ENCODE peak calls at places on chromosomes 2 and 18, in seven cellular contexts. N is mesendoderm, O is mesenchymal stem cell, C is H9, H is IMR-90, M is H1, F is trophoblast cell. P is an unnamed sample.
A peak's percentile ranks its signal among the peaks of the same experiment; 100 is the strongest.

GRCh38 chr2:188580738-188581137 is 289.1 kb downstream of the GULP1 start:
- DNase-seq in N (no peak), O (no peak), C (no peak), H (no peak), M (no peak), F (peak; percentile 29), P (no peak)

GRCh38 chr2:64704161-64704560 is 50.4 kb upstream of the SERTAD2 start:
- DNase-seq in N (no peak), O (no peak), C (no peak), H (no peak), M (no peak), F (no peak), P (no peak)

GRCh38 chr2:36800381-36800780 is 103.9 kb downstream of the VIT start:
- DNase-seq in N (no peak), O (no peak), C (no peak), H (no peak), M (no peak), F (no peak), P (no peak)

GRCh38 chr2:96799623-96799935 is 16.5 kb upstream of the CNNM3 start:
- DNase-seq in N (no peak), O (no peak), C (no peak), H (no peak), M (no peak), F (no peak), P (no peak)

GRCh38 chr2:181183878-181184553 is 203.6 kb downstream of the UBE2E3 start:
- DNase-seq in N (no peak), O (peak; percentile 16), C (no peak), H (no peak), M (no peak), F (no peak), P (no peak)

GRCh38 chr2:63124850-63125249 is 74.2 kb downstream of the OTX1 start:
- DNase-seq in N (no peak), O (no peak), C (no peak), H (no peak), M (no peak), F (no peak), P (no peak)

GRCh38 chr2:74658516-74658915 is 4.5 kb downstream of the SEMA4F start:
- DNase-seq in N (no peak), O (peak; percentile 14), C (no peak), H (peak; percentile 91), M (no peak), F (no peak), P (no peak)

GRCh38 chr18:1846640-1847039 is 724.7 kb downstream of the METTL4 start:
- DNase-seq in N (no peak), O (no peak), C (no peak), H (no peak), M (no peak), F (no peak), P (no peak)

GRCh38 chr18:3863006-3863405 is 413.0 kb downstream of the TGIF1 start:
- DNase-seq in N (no peak), O (no peak), C (no peak), H (no peak), M (no peak), F (no peak), P (no peak)

GRCh38 chr2:65053199-65053598 is 3.0 kb upstream of the CEP68 start:
- DNase-seq in N (no peak), O (no peak), C (no peak), H (no peak), M (no peak), F (no peak), P (no peak)

GRCh38 chr2:241863021-241863954 is 4.6 kb upstream of the PDCD1 start:
- DNase-seq in N (no peak), O (no peak), C (no peak), H (peak; percentile 55), M (no peak), F (peak; percentile 27), P (no peak)

GRCh38 chr2:26394694-26395093 is 7.0 kb upstream of the DRC1 start:
- DNase-seq in N (no peak), O (no peak), C (no peak), H (peak; percentile 12), M (no peak), F (no peak), P (no peak)

GRCh38 chr2:241636983-241637232 is at the start of gene THAP4:
- DNase-seq in N (no peak), O (no peak), C (no peak), H (no peak), M (no peak), F (peak; percentile 76), P (no peak)

GRCh38 chr2:70957838-70958237 is 20.6 kb upstream of the ANKRD53 start:
- DNase-seq in N (no peak), O (no peak), C (peak; percentile 20), H (no peak), M (peak; percentile 37), F (no peak), P (no peak)

GRCh38 chr2:177622516-177622915 is 229.9 kb downstream of the AGPS start:
- DNase-seq in N (peak; percentile 56), O (no peak), C (peak; percentile 67), H (no peak), M (no peak), F (peak; percentile 8), P (no peak)
- H2BK5ac ChIP-seq in N (no peak overlapping the region), O (no peak overlapping the region), C (no peak overlapping the region), H (no peak overlapping the region), M (no peak overlapping the region), F (no peak overlapping the region), P (no peak overlapping the region)

DNA sequence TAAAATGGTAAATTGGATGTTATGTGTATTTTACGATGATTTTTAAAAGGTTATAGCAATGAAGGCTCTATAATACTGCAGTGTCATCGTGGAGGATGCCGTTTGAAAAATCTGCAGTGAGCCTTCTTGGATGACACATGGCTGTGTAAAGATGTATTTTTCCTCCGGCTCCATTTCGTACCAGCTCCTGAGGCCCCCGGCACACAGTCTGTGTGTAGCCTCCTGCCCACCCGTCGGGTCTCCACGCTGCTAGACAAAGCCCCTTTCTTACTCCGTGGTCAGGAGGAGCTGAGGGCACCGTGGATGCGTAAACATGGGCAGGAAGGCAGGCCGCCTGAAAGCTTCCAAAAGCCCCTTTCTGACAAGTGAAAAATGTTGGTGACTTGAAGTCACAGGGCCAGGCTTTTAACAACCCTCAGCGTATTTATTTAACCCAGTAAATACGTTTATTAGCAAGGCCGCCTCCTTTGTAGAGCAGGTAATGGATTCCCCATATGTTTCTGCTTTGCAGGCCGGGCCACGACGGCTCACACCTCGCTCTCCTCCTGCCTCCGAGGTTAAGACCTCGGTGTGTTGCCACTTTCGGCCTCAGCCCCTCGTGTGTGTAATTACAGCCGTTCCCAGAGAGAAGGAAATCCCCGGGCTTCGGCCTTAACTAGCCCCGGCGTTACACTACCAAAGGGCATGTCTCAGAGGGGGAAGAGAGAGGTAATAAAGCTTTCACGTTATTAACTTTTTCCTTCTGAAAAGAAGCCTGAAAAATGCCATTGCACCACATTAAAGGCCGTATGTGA is 72.8 kb downstream of the DDX1 start:
- DNase-seq in N (no peak), O (no peak), C (no peak), H (no peak), M (no peak), F (no peak), P (no peak)
- H4K8ac ChIP-seq in N (no peak overlapping the region), O (no peak overlapping the region), C (no peak overlapping the region), H (no peak overlapping the region), M (peak overlapping the region; percentile 41), F (no peak overlapping the region), P (no peak overlapping the region)

DNA sequence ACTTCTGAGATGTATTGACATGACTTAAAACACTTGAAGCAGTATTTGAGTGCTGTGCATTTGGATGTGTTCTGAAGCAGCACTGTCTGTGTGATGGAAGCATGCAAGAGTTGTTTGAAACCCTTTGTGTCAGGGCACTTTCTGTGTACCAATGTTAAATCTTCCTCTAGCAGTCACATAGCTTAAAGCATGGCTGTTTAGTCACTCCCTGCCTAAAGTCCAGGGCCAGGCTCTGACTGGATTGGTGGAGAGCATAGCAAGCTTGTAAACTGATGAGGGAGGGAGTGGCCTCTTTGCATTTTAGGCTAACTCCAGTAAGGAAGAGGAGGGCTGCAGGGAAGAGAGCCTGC is 73.5 kb downstream of the MYO1B start:
- DNase-seq in N (peak; percentile 86), O (peak; percentile 86), C (peak; percentile 68), H (peak; percentile 85), M (no peak), F (peak; percentile 53), P (peak; percentile 31)
- H3K4me2 ChIP-seq in N (no peak overlapping the region), O (no peak overlapping the region), C (no peak overlapping the region), H (peak overlapping the region; percentile 62), M (no peak overlapping the region), F (no peak overlapping the region), P (no peak overlapping the region)

GRCh38 chr2:143700865-143701264 is 571.6 kb downstream of the ARHGAP15 start:
- DNase-seq in N (no peak), O (no peak), C (no peak), H (no peak), M (no peak), F (no peak), P (no peak)
- H2BK5ac ChIP-seq in N (no peak overlapping the region), O (no peak overlapping the region), C (no peak overlapping the region), H (no peak overlapping the region), M (no peak overlapping the region), F (no peak overlapping the region), P (no peak overlapping the region)

GRCh38 chr2:232879618-232880494 is 9.8 kb downstream of the SNORC start:
- DNase-seq in N (peak; percentile 11), O (no peak), C (no peak), H (no peak), M (no peak), F (no peak), P (no peak)

GRCh38 chr2:232882505-232883115 is 12.5 kb downstream of the SNORC start:
- DNase-seq in N (no peak), O (no peak), C (no peak), H (no peak), M (no peak), F (no peak), P (no peak)

GRCh38 chr2:232882085-232882484 is 12.0 kb downstream of the SNORC start:
- DNase-seq in N (no peak), O (no peak), C (no peak), H (no peak), M (no peak), F (no peak), P (no peak)

GRCh38 chr2:232878855-232879617 is 9.0 kb downstream of the SNORC start:
- DNase-seq in N (no peak), O (no peak), C (no peak), H (no peak), M (no peak), F (no peak), P (no peak)

DNA sequence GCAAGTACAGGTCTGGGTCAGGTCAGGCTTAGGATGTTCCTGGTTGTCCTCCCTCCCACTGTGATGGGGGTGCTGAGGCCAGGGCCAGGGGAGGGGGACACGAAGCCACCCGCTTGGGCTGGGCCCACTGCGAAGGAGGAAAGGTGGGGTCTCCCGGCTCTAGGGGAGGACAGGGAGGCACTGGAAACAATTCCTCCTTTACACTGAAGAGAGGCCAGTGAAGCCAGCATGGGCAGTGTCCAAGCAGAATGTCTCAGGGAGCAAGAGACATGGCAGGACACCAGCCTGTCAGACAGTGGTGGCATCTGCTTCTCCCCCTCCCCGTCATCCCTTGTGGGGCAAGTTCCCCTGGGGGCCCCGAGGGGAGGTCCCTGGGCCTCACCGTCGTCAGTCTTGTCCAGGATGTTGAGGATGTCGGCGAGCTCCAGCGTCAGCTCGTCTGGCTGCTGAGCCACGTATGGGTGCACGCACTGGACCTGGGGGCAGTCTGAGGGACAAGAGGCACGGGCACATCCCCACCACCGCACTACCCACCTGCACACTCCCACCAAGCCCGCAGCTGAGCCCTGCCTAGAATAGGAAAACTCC is 10.8 kb downstream of the SNORC start:
- DNase-seq in N (no peak), O (no peak), C (no peak), H (no peak), M (no peak), F (no peak), P (no peak)
- H4K8ac ChIP-seq in N (no peak overlapping the region), O (no peak overlapping the region), C (no peak overlapping the region), H (no peak overlapping the region), M (no peak overlapping the region), F (no peak overlapping the region), P (no peak overlapping the region)

GRCh38 chr18:12651651-12652050 is 6.3 kb downstream of the SPIRE1 start:
- DNase-seq in N (no peak), O (no peak), C (no peak), H (no peak), M (no peak), F (no peak), P (no peak)
- H3K4me2 ChIP-seq in N (no peak overlapping the region), O (no peak overlapping the region), C (no peak overlapping the region), H (no peak overlapping the region), M (no peak overlapping the region), F (no peak overlapping the region), P (no peak overlapping the region)